ENCODE peak calls at places on chromosome X, in seven cellular contexts. C is stimulated activated CD4-positive, alpha-beta T cell treated with anti-CD3 and anti-CD28 coated beads, Interleukin-15, amount 100 ng/mL, for 48 hours; S is activated effector memory CD4-positive, alpha-beta T cell treated with anti-CD3 and anti-CD28 coated beads, Interleukin-2, amount 50 U/mL, for 16 hours; P is SHP77; U is A549; K is stromal cell of bone marrow; O is cardiac muscle cell. L is an unnamed sample.

GRCh38 chrX:39677987-39678840 is 419.5 kb downstream of the BCOR start:
- DNase-seq in C (no peak), S (no peak), P (no peak), U (no peak), K (no peak), O (no peak), L (no peak)

GRCh38 chrX:48531359-48531954 is 8.1 kb upstream of the TBC1D25 start:
- DNase-seq in C (no peak), S (no peak), P (no peak), U (peak; percentile 28), K (peak; percentile 66), O (peak; percentile 75), L (no peak)

GRCh38 chrX:120463241-120463640 is 5.9 kb downstream of the LAMP2 start:
- DNase-seq in C (no peak), S (no peak), P (no peak), U (no peak), K (no peak), O (peak; percentile 83), L (no peak)

GRCh38 chrX:126237524-126237923 is 71.4 kb upstream of the DCAF12L2 start:
- DNase-seq in C (no peak), S (peak; percentile 25), P (no peak), U (no peak), K (no peak), O (no peak), L (no peak)

GRCh38 chrX:53190363-53190960 is 34.5 kb downstream of the KDM5C start:
- DNase-seq in C (no peak), S (no peak), P (peak; percentile 9), U (no peak), K (no peak), O (no peak), L (peak; percentile 5)

GRCh38 chrX:10972731-10973130 is 138.4 kb upstream of the HCCS start:
- DNase-seq in C (no peak), S (no peak), P (no peak), U (no peak), K (no peak), O (peak; percentile 49), L (no peak)

GRCh38 chrX:123361371-123361770 is 177.3 kb downstream of the GRIA3 start:
- DNase-seq in C (no peak), S (no peak), P (no peak), U (no peak), K (no peak), O (no peak), L (no peak)

GRCh38 chrX:155643240-155643639 is 30.5 kb upstream of the TMLHE start:
- DNase-seq in C (no peak), S (no peak), P (no peak), U (no peak), K (no peak), O (no peak), L (no peak)

GRCh38 chrX:7028246-7028645 is 119.3 kb upstream of the STS start:
- DNase-seq in C (no peak), S (no peak), P (no peak), U (no peak), K (peak; percentile 18), O (no peak), L (no peak)

GRCh38 chrX:135345328-135345645 is 36.0 kb downstream of the ETDC start:
- DNase-seq in C (no peak), S (no peak), P (peak; percentile 39), U (peak; percentile 5), K (peak; percentile 36), O (peak; percentile 67), L (peak; percentile 3)

GRCh38 chrX:8284131-8284530 is 113.1 kb upstream of the VCX2 start:
- DNase-seq in C (no peak), S (no peak), P (no peak), U (no peak), K (no peak), O (no peak), L (no peak)

GRCh38 chrX:38699603-38700110 is 101.6 kb upstream of the MID1IP1 start:
- DNase-seq in C (no peak), S (no peak), P (no peak), U (no peak), K (no peak), O (no peak), L (no peak)

GRCh38 chrX:69238153-69238959 is 73.1 kb upstream of the PJA1 start:
- DNase-seq in C (no peak), S (no peak), P (no peak), U (no peak), K (no peak), O (no peak), L (no peak)

GRCh38 chrX:74249963-74250362 is 54.0 kb upstream of the ZCCHC13 start:
- DNase-seq in C (no peak), S (no peak), P (no peak), U (no peak), K (no peak), O (no peak), L (no peak)

GRCh38 chrX:51420610-51421009 is 75.8 kb downstream of the NUDT11 start:
- DNase-seq in C (peak; percentile 8), S (no peak), P (no peak), U (peak; percentile 3), K (peak; percentile 18), O (peak; percentile 58), L (peak; percentile 46)